ENCODE peak calls at places on chromosomes 13 and 19, in six cellular contexts. M is GM12878, R is SK-N-SH, G is HCT116, S is K562, N is HepG2. F is an unnamed sample.

GRCh38 chr13:60338754-60339153 is 58.3 kb upstream of the TDRD3 start:
- DNase-seq in G (no peak), S (no peak), R (no peak), M (no peak), N (no peak), F (no peak)

GRCh38 chr13:21846605-21847004 is 175.7 kb downstream of the FGF9 start:
- DNase-seq in G (no peak), M (no peak), N (no peak), R (no peak), S (no peak), F (no peak)

GRCh38 chr13:33235078-33235477 is 50.5 kb downstream of the STARD13 start:
- DNase-seq in M (no peak), G (no peak), N (peak; percentile 71), S (no peak), R (no peak), F (no peak)

GRCh38 chr19:57888494-57889231 is at the start of gene ZNF814:
- DNase-seq in M (peak; percentile 55), S (peak; percentile 24), G (no peak), N (no peak), R (peak; percentile 74), F (no peak)

GRCh38 chr19:6378036-6378435 is 2.3 kb upstream of the PSPN start:
- DNase-seq in R (no peak), N (no peak), G (no peak), M (no peak), S (no peak), F (no peak)

GRCh38 chr13:32427852-32428580 is at the start of gene N4BP2L1:
- DNase-seq in G (no peak), S (no peak), N (peak; percentile 96), M (peak; percentile 87), R (peak; percentile 87), F (no peak)

GRCh38 chr19:11797491-11797890 is 832 bp upstream of the ZNF491 start:
- DNase-seq in G (peak; percentile 36), S (peak; percentile 79), M (peak; percentile 54), R (peak; percentile 86), N (peak; percentile 90), F (peak; percentile 47)

GRCh38 chr13:73061478-73062275 is 2.9 kb downstream of the KLF5 start:
- DNase-seq in G (no peak), R (no peak), N (no peak), M (no peak), S (no peak), F (no peak)

GRCh38 chr19:41327076-41327475 is 17.1 kb downstream of the CCDC97 start:
- DNase-seq in G (no peak), S (no peak), R (no peak), M (no peak), N (no peak), F (no peak)

GRCh38 chr13:50511877-50512332 is 331.6 kb downstream of the DLEU7 start:
- DNase-seq in R (no peak), S (no peak), M (peak; percentile 12), N (peak; percentile 43), G (no peak), F (no peak)

GRCh38 chr19:3919793-3920192 is 13.1 kb upstream of the NMRK2 start:
- DNase-seq in R (no peak), G (no peak), S (no peak), M (no peak), N (no peak), F (no peak)

GRCh38 chr13:68748038-68748437 is 1359.6 kb upstream of the ATXN8OS start:
- DNase-seq in G (peak; percentile 18), S (no peak), N (no peak), R (no peak), M (no peak), F (no peak)

GRCh38 chr13:68749801-68750200 is 1357.8 kb upstream of the ATXN8OS start:
- DNase-seq in S (no peak), R (no peak), M (no peak), N (no peak), G (no peak), F (no peak)

DNA sequence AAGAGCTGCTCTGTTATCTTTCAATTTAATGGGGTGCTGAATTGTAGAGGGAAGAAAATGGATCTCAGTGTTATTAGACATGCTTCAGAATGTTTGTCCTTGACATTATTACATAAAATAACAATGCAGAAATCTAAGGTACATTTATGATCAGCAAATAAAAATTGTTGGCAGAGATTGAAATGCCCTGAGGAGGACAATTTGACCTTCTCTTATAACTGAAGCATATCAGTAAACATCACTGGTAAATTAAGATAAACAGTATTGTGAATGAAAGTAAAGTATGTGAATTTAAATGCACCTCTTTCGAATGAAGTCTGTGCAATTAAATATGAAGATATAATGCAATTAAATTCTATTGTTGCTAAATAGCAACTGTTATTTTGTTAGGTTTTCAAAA is 1362.1 kb upstream of the ATXN8OS start:
- DNase-seq in R (no peak), N (no peak), S (no peak), M (no peak), G (no peak), F (no peak)
- TF ChIP-seq SIN3A in R (no peak), N (no peak), S (no peak), M (no peak), G (no peak), F (no peak)

GRCh38 chr19:18878058-18878797 is 17.7 kb downstream of the CERS1 start:
- DNase-seq in S (no peak), N (no peak), G (no peak), M (no peak), R (no peak), F (no peak)

GRCh38 chr19:18876865-18877264 is 19.1 kb downstream of the CERS1 start:
- DNase-seq in G (no peak), M (no peak), R (no peak), N (no peak), S (no peak), F (no peak)

GRCh38 chr19:18881491-18881890 is 14.5 kb downstream of the CERS1 start:
- DNase-seq in N (no peak), G (no peak), M (no peak), R (no peak), S (no peak), F (no peak)

GRCh38 chr19:18878858-18879578 is 16.9 kb downstream of the CERS1 start:
- DNase-seq in S (no peak), G (no peak), R (no peak), M (no peak), N (no peak), F (no peak)

GRCh38 chr19:18879579-18880373 is 16.2 kb downstream of the CERS1 start:
- DNase-seq in R (peak; percentile 88), M (no peak), N (no peak), G (peak; percentile 46), S (peak; percentile 96), F (no peak)
- TF ChIP-seq REST in R (no peak), M (no peak), N (no peak), G (no peak), S (no peak), F (no peak)

GRCh38 chr13:106520205-106521004 is 15.1 kb downstream of the EFNB2 start:
- DNase-seq in N (no peak), S (no peak), M (no peak), G (no peak), R (no peak), F (no peak)
- TF ChIP-seq SIN3A in N (no peak), S (no peak), M (no peak), G (no peak), R (no peak), F (no peak)

DNA sequence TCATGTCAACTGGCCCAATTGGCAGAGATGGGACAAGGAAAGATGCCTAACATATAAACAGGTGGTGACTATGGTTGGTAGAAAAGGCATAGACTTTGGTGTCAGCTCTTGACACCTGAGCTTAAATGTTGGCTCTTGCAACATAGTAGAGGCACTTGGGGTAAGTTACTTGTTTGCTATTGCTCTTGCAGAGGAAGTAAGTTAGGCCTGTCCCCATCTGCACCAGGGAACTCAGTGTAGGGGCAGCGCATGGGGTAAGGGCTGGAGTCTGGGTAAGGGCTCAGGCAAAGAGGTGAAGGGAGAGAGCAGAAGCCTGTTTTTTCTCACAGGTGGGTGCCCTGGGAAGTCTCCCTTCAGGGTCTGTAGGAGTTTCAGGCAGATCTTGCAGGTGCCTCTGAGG is 27.6 kb downstream of the ERICH6B start:
- DNase-seq in S (no peak), G (no peak), R (no peak), N (no peak), M (no peak), F (no peak)
- TF ChIP-seq REST in S (no peak), G (no peak), R (no peak), N (no peak), M (no peak), F (no peak)

GRCh38 chr19:53982056-53982455 is 9.4 kb upstream of the CACNG6 start:
- DNase-seq in S (no peak), N (no peak), M (no peak), G (no peak), R (peak; percentile 64), F (no peak)

GRCh38 chr19:53978975-53979801 is 12.2 kb upstream of the CACNG6 start:
- DNase-seq in S (no peak), N (no peak), R (no peak), M (no peak), G (no peak), F (no peak)

GRCh38 chr19:53982611-53983010 is 8.8 kb upstream of the CACNG6 start:
- DNase-seq in S (no peak), R (peak; percentile 80), M (no peak), G (no peak), N (no peak), F (no peak)

GRCh38 chr19:53981408-53981998 is 9.9 kb upstream of the CACNG6 start:
- DNase-seq in R (no peak), G (no peak), S (no peak), M (no peak), N (no peak), F (no peak)

GRCh38 chr19:53980553-53981407 is 10.7 kb upstream of the CACNG6 start:
- DNase-seq in R (peak; percentile 62), S (peak; percentile 43), N (peak; percentile 6), G (peak; percentile 86), M (no peak), F (peak; percentile 95)
- TF ChIP-seq SIN3A in R (no peak), S (no peak), N (no peak), G (no peak), M (no peak), F (no peak)

DNA sequence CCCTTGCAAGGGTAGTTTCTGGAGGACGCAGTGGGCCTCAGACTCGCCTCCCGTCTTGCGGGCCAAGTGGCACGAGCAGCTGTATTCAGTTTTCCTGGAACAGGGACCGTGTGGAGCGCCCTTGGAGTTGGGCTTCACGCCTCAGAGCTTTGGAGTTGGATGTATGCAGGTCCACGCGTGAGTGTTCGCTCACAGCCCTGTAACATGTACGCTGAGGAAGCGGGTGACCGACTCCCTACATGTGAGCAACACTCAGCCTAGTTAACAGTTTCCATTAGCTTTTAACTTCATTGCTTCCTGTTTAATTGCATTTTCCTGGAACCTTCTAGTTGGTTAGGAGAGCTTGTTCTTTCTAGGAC is 659 bp downstream of the TM9SF2 start:
- DNase-seq in N (no peak), S (no peak), R (no peak), M (no peak), G (no peak), F (no peak)
- TF ChIP-seq REST in N (no peak), S (no peak), R (no peak), M (no peak), G (no peak), F (no peak)

GRCh38 chr19:752652-753517 is 2.0 kb downstream of the MISP start:
- DNase-seq in M (no peak), G (peak; percentile 89), N (peak; percentile 92), R (no peak), S (peak; percentile 34), F (no peak)
- TF ChIP-seq SIN3A in M (no peak), G (peak; percentile 88), N (no peak), R (no peak), S (no peak), F (no peak)